ENCODE peak calls at places on chromosome 6, in ten cellular contexts. X is T-helper 9 cell; H is stimulated activated CD4-positive, alpha-beta T cell treated with anti-CD3 and anti-CD28 coated beads, Interleukin-2, amount 100 ng/mL, for 24 hours; K is GM18507; P is NCI-H774; I is HT-29; E is fibroblast of lung; N is NCI-H2171; T is HFFc6; L is activated naive CD4-positive, alpha-beta T cell treated with anti-CD3 and anti-CD28 coated beads, Interleukin-2, amount 50 U/mL, for 16 hours. R is an unnamed sample.

GRCh38 chr6:73739097-73739496 is 43.1 kb downstream of the CD109 start:
- DNase-seq in T (peak; percentile 49), K (no peak), E (peak; percentile 57), I (peak; percentile 77), L (no peak), X (no peak), H (no peak), N (peak; percentile 28), P (peak; percentile 77), R (no peak)

GRCh38 chr6:9482030-9482731 is 932.7 kb downstream of the TFAP2A start:
- DNase-seq in E (peak; percentile 97), N (no peak), X (no peak), L (no peak), H (no peak), P (no peak), K (no peak), T (peak; percentile 97), I (peak; percentile 27), R (no peak)

GRCh38 chr6:3929281-3929798 is 80.2 kb downstream of the FAM50B start:
- DNase-seq in I (no peak), T (peak; percentile 91), P (no peak), H (no peak), L (no peak), K (no peak), N (no peak), E (peak; percentile 86), X (no peak), R (no peak)

GRCh38 chr6:13427346-13427745 is 60.1 kb downstream of the GFOD1 start:
- DNase-seq in E (no peak), L (no peak), X (no peak), P (no peak), I (no peak), T (no peak), H (peak; percentile 12), N (no peak), K (no peak), R (no peak)

GRCh38 chr6:18266524-18266908 is 2.2 kb upstream of the DEK start:
- DNase-seq in N (no peak), E (no peak), H (no peak), L (no peak), P (no peak), X (no peak), K (no peak), T (no peak), I (no peak), R (no peak)

GRCh38 chr6:163099621-163100171 is 314.8 kb upstream of the QKI start:
- DNase-seq in P (no peak), N (no peak), X (no peak), I (no peak), E (peak; percentile 20), T (no peak), L (no peak), H (no peak), K (no peak), R (no peak)

GRCh38 chr6:17865243-17865642 is 122.2 kb downstream of the KIF13A start:
- DNase-seq in H (no peak), L (no peak), X (no peak), K (no peak), I (peak; percentile 49), N (peak; percentile 73), T (no peak), P (no peak), E (peak; percentile 60), R (no peak)

GRCh38 chr6:41698350-41698781 is 37.0 kb downstream of the TFEB start:
- DNase-seq in I (no peak), P (no peak), N (no peak), X (no peak), T (peak; percentile 92), E (peak; percentile 98), H (no peak), L (no peak), K (no peak), R (no peak)

GRCh38 chr6:10269814-10270472 is 144.9 kb downstream of the TFAP2A start:
- DNase-seq in X (no peak), N (no peak), P (no peak), E (peak; percentile 34), L (no peak), I (no peak), K (no peak), T (peak; percentile 32), H (no peak), R (no peak)

GRCh38 chr6:28587011-28587745 is 61.5 kb downstream of the GPX5 start:
- DNase-seq in E (peak; percentile 70), H (peak; percentile 77), K (no peak), N (peak; percentile 85), L (peak; percentile 74), P (peak; percentile 78), T (peak; percentile 45), X (no peak), I (peak; percentile 87), R (peak; percentile 11)

GRCh38 chr6:41872102-41872602 is 23.0 kb downstream of the USP49 start:
- DNase-seq in N (no peak), X (no peak), T (no peak), E (no peak), K (no peak), L (no peak), H (no peak), I (no peak), P (no peak), R (no peak)

GRCh38 chr6:157224957-157225574 is 98.3 kb downstream of the TMEM242 start:
- DNase-seq in N (no peak), I (no peak), E (no peak), H (no peak), X (no peak), K (no peak), T (no peak), L (no peak), P (no peak), R (no peak)

GRCh38 chr6:167798453-167798852 is 28.3 kb upstream of the AFDN start:
- DNase-seq in L (no peak), T (no peak), H (no peak), X (no peak), N (no peak), K (no peak), E (no peak), I (no peak), P (no peak), R (no peak)

GRCh38 chr6:67683960-67684359 is 951.1 kb upstream of the ADGRB3 start:
- DNase-seq in I (no peak), K (no peak), T (no peak), P (no peak), L (no peak), E (peak; percentile 78), N (no peak), H (no peak), X (no peak), R (peak; percentile 38)

GRCh38 chr6:51025082-51025777 is 206.6 kb downstream of the TFAP2B start:
- DNase-seq in L (no peak), H (no peak), P (no peak), X (no peak), I (no peak), T (peak; percentile 2), E (peak; percentile 82), N (no peak), K (no peak), R (no peak)

GRCh38 chr6:41536884-41537347 is 9.3 kb upstream of the FOXP4 start:
- DNase-seq in I (peak; percentile 67), E (peak; percentile 15), T (no peak), H (no peak), N (peak; percentile 43), X (no peak), K (no peak), P (peak; percentile 80), L (no peak), R (peak; percentile 64)

GRCh38 chr6:132764370-132764769 is 6.7 kb upstream of the VNN2 start:
- DNase-seq in L (no peak), H (no peak), E (peak; percentile 88), P (no peak), T (peak; percentile 94), X (no peak), I (peak; percentile 34), N (no peak), K (no peak), R (no peak)

GRCh38 chr6:139391709-139392108 is 17.3 kb upstream of the CITED2 start:
- DNase-seq in N (no peak), E (no peak), X (no peak), L (no peak), I (no peak), K (no peak), H (no peak), T (no peak), P (no peak), R (no peak)

GRCh38 chr6:165726290-165726875 is 63.3 kb upstream of the PDE10A start:
- DNase-seq in P (no peak), X (no peak), E (no peak), N (no peak), T (no peak), H (no peak), K (no peak), I (no peak), L (no peak), R (no peak)

GRCh38 chr6:131982740-131983259 is 31.6 kb upstream of the CCN2 start:
- DNase-seq in E (peak; percentile 92), P (no peak), T (peak; percentile 75), X (no peak), H (no peak), N (no peak), I (no peak), K (no peak), L (no peak), R (no peak)

GRCh38 chr6:5132741-5133140 is 47.6 kb downstream of the PPP1R3G start:
- DNase-seq in E (peak; percentile 80), X (no peak), N (no peak), L (no peak), I (no peak), T (no peak), K (no peak), H (no peak), P (no peak), R (peak; percentile 28)

GRCh38 chr6:13624871-13625288 is 9.7 kb downstream of the NOL7 start:
- DNase-seq in E (peak; percentile 34), P (peak; percentile 6), L (no peak), I (peak; percentile 60), X (no peak), T (peak; percentile 28), H (no peak), N (peak; percentile 11), K (no peak), R (peak; percentile 53)

GRCh38 chr6:5246870-5247161 is 13.9 kb downstream of the LYRM4 start:
- DNase-seq in P (no peak), X (no peak), T (no peak), I (no peak), E (no peak), H (no peak), L (no peak), N (no peak), K (no peak), R (no peak)

GRCh38 chr6:54112171-54112650 is 968 bp downstream of the MLIP start:
- DNase-seq in H (no peak), K (no peak), N (no peak), E (peak; percentile 52), P (no peak), I (no peak), T (no peak), X (no peak), L (no peak), R (no peak)

GRCh38 chr6:35427851-35428321 is 24.3 kb upstream of the FANCE start:
- DNase-seq in T (peak; percentile 75), K (no peak), P (no peak), E (peak; percentile 87), I (no peak), N (no peak), H (no peak), L (no peak), X (no peak), R (no peak)

GRCh38 chr6:76682842-76683241 is 610.4 kb upstream of the IMPG1 start:
- DNase-seq in I (peak; percentile 36), L (no peak), X (no peak), H (no peak), T (peak; percentile 11), N (no peak), K (no peak), P (peak; percentile 41), E (peak; percentile 4), R (no peak)

GRCh38 chr6:44020148-44020547 is 107.1 kb downstream of the MRPL14 start:
- DNase-seq in H (no peak), P (no peak), I (no peak), X (no peak), K (no peak), L (no peak), E (no peak), N (no peak), T (no peak), R (no peak)

GRCh38 chr6:91387290-91388062 is 800.6 kb upstream of the MAP3K7 start:
- DNase-seq in E (no peak), L (no peak), T (no peak), P (no peak), X (no peak), H (no peak), N (no peak), I (no peak), K (no peak), R (no peak)

R was measured in HL-60.